ENCODE peak calls at places on chromosomes 12 and 14, in six cellular contexts. U, A, X, I, Y and T are unnamed samples.

GRCh38 chr14:57295261-57295660 is 26.5 kb downstream of the AP5M1 start:
- DNase-seq in U (no peak), A (no peak), X (no peak), I (no peak), Y (no peak), T (no peak)

GRCh38 chr14:81031488-81031887 is 76.1 kb downstream of the TSHR start:
- DNase-seq in U (no peak), A (peak), X (no peak), I (no peak), Y (no peak), T (no peak)

GRCh38 chr14:70045715-70046535 is 142.8 kb downstream of the SLC8A3 start:
- DNase-seq in U (peak), A (peak), X (peak), I (no peak), Y (peak), T (no peak)

GRCh38 chr12:13945236-13945635 is 36.2 kb downstream of the GRIN2B start:
- DNase-seq in U (no peak), A (no peak), X (no peak), I (no peak), Y (no peak), T (no peak)

GRCh38 chr12:68080577-68080976 is 79.0 kb downstream of the IFNG start:
- DNase-seq in U (no peak), A (no peak), X (no peak), I (no peak), Y (no peak), T (no peak)

GRCh38 chr12:51920046-51920445 is 12.7 kb downstream of the ACVRL1 start:
- DNase-seq in U (no peak), A (no peak), X (peak), I (no peak), Y (no peak), T (no peak)

GRCh38 chr12:79873223-79873622 is 61.7 kb downstream of the PPP1R12A start:
- DNase-seq in U (no peak), A (no peak), X (no peak), I (no peak), Y (no peak), T (no peak)

GRCh38 chr12:55019784-55020183 is at the start of gene NEUROD4:
- DNase-seq in U (peak), A (peak), X (no peak), I (no peak), Y (no peak), T (no peak)

GRCh38 chr12:52295663-52296062 is 4.3 kb upstream of the KRT81 start:
- DNase-seq in U (no peak), A (no peak), X (no peak), I (no peak), Y (no peak), T (no peak)

GRCh38 chr12:120534703-120535655 is 823 bp downstream of the RNF10 start:
- DNase-seq in U (no peak), A (peak), X (peak), I (no peak), Y (peak), T (no peak)

GRCh38 chr12:104668274-104668718 is 211.5 kb downstream of the CHST11 start:
- DNase-seq in U (no peak), A (no peak), X (peak), I (no peak), Y (peak), T (no peak)

GRCh38 chr12:78018146-78018910 is 187.6 kb downstream of the NAV3 start:
- DNase-seq in U (no peak), A (no peak), X (no peak), I (no peak), Y (no peak), T (no peak)

GRCh38 chr14:51484491-51484890 is 167.2 kb upstream of the FRMD6 start:
- DNase-seq in U (no peak), A (no peak), X (no peak), I (no peak), Y (no peak), T (no peak)

GRCh38 chr12:110590806-110591326 is 7.7 kb upstream of the PPTC7 start:
- DNase-seq in U (no peak), A (no peak), X (no peak), I (no peak), Y (no peak), T (no peak)

GRCh38 chr12:46983959-46984833 is 95.2 kb upstream of the PCED1B start:
- DNase-seq in U (peak), A (no peak), X (peak), I (peak), Y (peak), T (no peak)

GRCh38 chr12:53365245-53365904 is 14.6 kb upstream of the SP1 start:
- DNase-seq in U (no peak), A (no peak), X (no peak), I (no peak), Y (no peak), T (no peak)

GRCh38 chr12:76909290-76909689 is 30.5 kb upstream of the CSRP2 start:
- DNase-seq in U (no peak), A (no peak), X (no peak), I (no peak), Y (no peak), T (no peak)

GRCh38 chr12:87779016-87779415 is 250.2 kb downstream of the C12orf50 start:
- DNase-seq in U (no peak), A (no peak), X (no peak), I (no peak), Y (no peak), T (no peak)

GRCh38 chr12:3795096-3795799 is 42.3 kb upstream of the CRACR2A start:
- DNase-seq in U (no peak), A (no peak), X (no peak), I (no peak), Y (no peak), T (no peak)

GRCh38 chr14:23776296-23776695 is 140.1 kb downstream of the DHRS2 start:
- DNase-seq in U (no peak), A (no peak), X (no peak), I (no peak), Y (no peak), T (no peak)

GRCh38 chr14:21867541-21867940 is 193.9 kb upstream of the OR4E1 start:
- DNase-seq in U (no peak), A (no peak), X (no peak), I (no peak), Y (no peak), T (no peak)

GRCh38 chr12:76489737-76490136 is 69.8 kb downstream of the OSBPL8 start:
- DNase-seq in U (no peak), A (no peak), X (no peak), I (no peak), Y (no peak), T (no peak)

GRCh38 chr12:16331998-16332397 is 15.4 kb upstream of the MGST1 start:
- DNase-seq in U (no peak), A (no peak), X (no peak), I (no peak), Y (no peak), T (no peak)

GRCh38 chr12:50765325-50765911 is 1.5 kb downstream of the ATF1 start:
- DNase-seq in U (no peak), A (peak), X (peak), I (no peak), Y (peak), T (no peak)

GRCh38 chr12:50764861-50765324 is 992 bp downstream of the ATF1 start:
- DNase-seq in U (no peak), A (no peak), X (peak), I (no peak), Y (peak), T (peak)

GRCh38 chr12:50763637-50764115 is at the start of gene ATF1:
- DNase-seq in U (peak), A (peak), X (peak), I (peak), Y (peak), T (peak)

GRCh38 chr12:50764116-50764860 is 387 bp downstream of the ATF1 start:
- DNase-seq in U (no peak), A (peak), X (peak), I (no peak), Y (no peak), T (no peak)
- H3K4me3 ChIP-seq in U (peak), A (peak), X (peak), I (peak), Y (peak), T (peak)

GRCh38 chr14:92962831-92963095 is 39.8 kb downstream of the CHGA start:
- DNase-seq in U (no peak), A (no peak), X (no peak), I (no peak), Y (no peak), T (no peak)

GRCh38 chr14:92962031-92962830 is 39.3 kb downstream of the CHGA start:
- DNase-seq in U (no peak), A (no peak), X (no peak), I (no peak), Y (no peak), T (no peak)

GRCh38 chr14:92964124-92965109 is 41.5 kb downstream of the CHGA start:
- DNase-seq in U (no peak), A (no peak), X (peak), I (no peak), Y (no peak), T (no peak)

GRCh38 chr14:92961567-92961855 is 38.6 kb downstream of the CHGA start:
- DNase-seq in U (no peak), A (no peak), X (no peak), I (no peak), Y (no peak), T (no peak)

DNA sequence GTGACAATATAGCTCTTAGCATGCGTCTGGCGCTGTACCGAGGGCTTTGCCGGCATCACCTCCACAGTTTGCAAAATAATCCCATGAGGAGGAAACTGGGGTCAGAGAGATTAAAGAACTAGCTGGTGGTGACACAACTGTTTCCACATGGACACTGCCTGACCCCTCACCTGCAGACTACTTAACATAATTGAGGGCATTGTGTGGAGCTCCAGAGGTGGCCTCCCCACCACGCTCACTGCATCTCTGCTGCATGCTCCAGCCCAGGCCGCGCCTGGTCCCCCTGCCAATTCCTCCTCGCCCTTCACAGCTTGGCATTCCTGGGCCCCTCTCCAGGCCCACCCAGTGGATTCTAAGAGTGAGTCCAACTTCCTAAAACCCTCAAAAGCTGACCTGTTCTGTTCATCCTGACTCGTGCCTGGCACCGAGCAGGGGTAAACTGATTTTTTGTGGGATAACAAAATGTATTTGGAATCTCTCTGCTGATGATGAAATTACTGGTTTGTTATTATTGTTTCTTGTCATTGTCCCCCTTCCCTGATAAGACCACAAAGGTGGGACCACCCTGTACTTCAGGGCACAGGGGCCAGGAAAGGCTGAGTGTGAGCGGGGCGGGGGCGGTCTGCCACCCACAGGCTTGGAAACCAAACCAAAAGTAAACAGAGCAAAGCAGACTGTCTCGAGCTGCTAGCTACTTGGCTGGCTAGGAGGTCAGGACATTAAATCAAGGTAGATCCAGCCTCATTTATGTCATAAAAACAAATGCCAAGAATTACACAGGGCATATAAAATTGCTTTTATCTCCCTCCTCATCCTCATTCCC is 40.6 kb downstream of the CHGA start:
- DNase-seq in U (no peak), A (no peak), X (no peak), I (no peak), Y (no peak), T (no peak)
- TF ChIP-seq POLR2AphosphoS5 in U (no peak), A (no peak), X (no peak), I (no peak), Y (no peak), T (no peak)

DNA sequence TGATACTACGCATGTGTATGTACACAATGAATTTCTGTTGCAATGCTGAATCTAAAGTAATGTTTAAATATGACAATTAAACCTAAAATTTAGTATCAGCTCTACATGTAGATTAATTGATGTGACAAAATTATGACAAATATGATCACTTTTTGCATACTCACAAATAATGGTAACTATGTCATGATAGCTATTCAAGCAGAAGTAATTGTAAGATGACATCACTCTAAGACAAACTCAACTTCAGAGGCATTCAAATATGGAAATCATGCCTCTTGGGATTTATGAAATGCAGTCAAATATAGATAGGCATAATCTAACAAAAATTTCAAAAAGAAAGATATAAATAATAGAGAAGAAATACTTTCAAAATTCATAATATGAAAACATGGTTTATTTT is 571.7 kb upstream of the LRFN5 start:
- DNase-seq in U (no peak), A (no peak), X (no peak), I (peak), Y (no peak), T (no peak)
- H3K4me3 ChIP-seq in U (no peak), A (no peak), X (no peak), I (no peak), Y (no peak), T (no peak)

DNA sequence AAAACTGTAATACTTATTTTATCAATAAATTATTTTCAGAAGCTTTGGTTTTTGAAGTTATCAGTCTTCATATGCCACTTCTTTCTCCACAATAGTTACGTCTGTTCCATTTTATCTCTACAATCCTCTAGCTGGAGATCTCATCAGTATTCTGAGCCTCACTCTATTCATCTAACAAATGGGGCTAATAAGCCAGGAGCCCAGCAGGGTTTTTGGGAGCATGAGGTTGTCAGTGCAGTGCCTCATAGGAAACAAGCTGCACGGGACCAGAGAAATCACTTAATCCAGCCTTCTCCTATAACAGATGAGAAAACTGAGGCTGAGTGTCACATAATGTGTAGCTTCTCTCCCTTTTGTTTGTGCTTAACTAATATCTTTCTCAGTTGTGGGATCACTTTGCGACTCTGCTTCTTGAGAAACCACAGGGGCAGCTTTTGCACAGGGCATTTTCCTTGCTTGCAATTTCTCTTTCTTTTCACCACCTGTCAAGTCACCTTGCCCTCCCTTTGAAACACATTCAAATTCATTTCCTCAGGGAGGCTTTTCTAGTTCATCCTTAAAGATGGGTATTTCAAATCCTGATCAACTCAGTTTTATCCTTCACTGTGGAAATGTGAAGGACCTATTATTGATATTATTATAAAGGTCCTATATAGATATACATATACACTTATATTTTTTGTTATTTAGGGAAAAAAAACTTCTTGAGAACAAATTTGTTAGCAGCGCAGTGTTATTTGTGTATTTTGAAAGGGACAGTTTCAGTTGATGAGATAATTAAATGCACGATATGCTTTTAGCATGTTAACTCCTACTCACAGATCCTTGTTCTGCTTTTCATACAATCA is 501.7 kb upstream of the RGS6 start:
- DNase-seq in U (no peak), A (no peak), X (no peak), I (no peak), Y (no peak), T (no peak)
- TF ChIP-seq POLR2AphosphoS5 in U (no peak), A (no peak), X (no peak), I (no peak), Y (no peak), T (no peak)

DNA sequence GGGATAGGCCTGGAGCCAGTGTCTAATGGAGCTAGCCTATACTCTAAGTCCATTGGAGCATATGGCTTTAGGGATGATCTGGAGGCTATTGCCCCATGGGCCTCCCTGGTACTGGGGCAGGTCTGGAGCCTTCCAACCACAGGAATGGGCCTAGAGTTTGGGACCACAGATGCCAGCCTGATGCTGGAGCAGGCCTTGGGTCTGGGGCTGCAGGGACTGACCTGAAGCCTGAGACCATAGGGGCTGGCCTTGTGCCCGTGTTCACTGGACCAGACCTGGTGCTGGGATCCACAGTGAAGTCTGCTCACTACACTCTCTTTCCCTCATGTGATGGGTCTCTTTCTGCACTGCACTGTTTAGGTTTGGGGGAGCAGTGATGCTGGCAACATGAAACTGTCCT is 95.0 kb downstream of the KLHL28 start:
- DNase-seq in U (no peak), A (no peak), X (no peak), I (no peak), Y (no peak), T (no peak)
- H3K4me3 ChIP-seq in U (no peak), A (no peak), X (no peak), I (no peak), Y (no peak), T (no peak)